ENCODE peak calls at places on chromosomes 13 and 19, in nine cellular contexts. One of them, this sample, is unnamed.

GRCh38 chr13:100399455-100399854 is 189.1 kb downstream of the GGACT start:
- DNase-seq in breast epithelium: no peak
- DNase-seq in CD8-positive, alpha-beta T cell: no peak
- DNase-seq in ascending aorta: no peak
- DNase-seq in lower lobe of right lung: no peak
- DNase-seq in left ventricle myocardium inferior: no peak
- DNase-seq in sigmoid colon: no peak
- DNase-seq in cardiac muscle cell: no peak
- DNase-seq in stomach: no peak
- DNase-seq in this sample: no peak

GRCh38 chr13:45473627-45474026 is 8.9 kb downstream of the COG3 start:
- DNase-seq in breast epithelium: no peak
- DNase-seq in CD8-positive, alpha-beta T cell: no peak
- DNase-seq in ascending aorta: no peak
- DNase-seq in lower lobe of right lung: no peak
- DNase-seq in left ventricle myocardium inferior: no peak
- DNase-seq in sigmoid colon: no peak
- DNase-seq in cardiac muscle cell: peak
- DNase-seq in stomach: no peak
- DNase-seq in this sample: no peak

GRCh38 chr13:86020350-86021002 is 221.3 kb upstream of the SLITRK6 start:
- DNase-seq in breast epithelium: no peak
- DNase-seq in CD8-positive, alpha-beta T cell: no peak
- DNase-seq in ascending aorta: no peak
- DNase-seq in lower lobe of right lung: no peak
- DNase-seq in left ventricle myocardium inferior: no peak
- DNase-seq in sigmoid colon: no peak
- DNase-seq in cardiac muscle cell: peak
- DNase-seq in stomach: no peak
- DNase-seq in this sample: peak

GRCh38 chr13:100131863-100132574 is 43.1 kb downstream of the PCCA start:
- DNase-seq in breast epithelium: no peak
- DNase-seq in CD8-positive, alpha-beta T cell: no peak
- DNase-seq in ascending aorta: no peak
- DNase-seq in lower lobe of right lung: no peak
- DNase-seq in left ventricle myocardium inferior: no peak
- DNase-seq in sigmoid colon: no peak
- DNase-seq in cardiac muscle cell: no peak
- DNase-seq in stomach: no peak
- DNase-seq in this sample: peak

GRCh38 chr19:40688987-40689338 is 1.5 kb downstream of the NUMBL start:
- DNase-seq in breast epithelium: no peak
- DNase-seq in CD8-positive, alpha-beta T cell: no peak
- DNase-seq in ascending aorta: no peak
- DNase-seq in lower lobe of right lung: no peak
- DNase-seq in left ventricle myocardium inferior: no peak
- DNase-seq in sigmoid colon: no peak
- DNase-seq in cardiac muscle cell: no peak
- DNase-seq in stomach: no peak
- DNase-seq in this sample: no peak

GRCh38 chr19:43474986-43475705 is 9.7 kb upstream of the LYPD3 start:
- DNase-seq in breast epithelium: peak
- DNase-seq in CD8-positive, alpha-beta T cell: peak
- DNase-seq in ascending aorta: peak
- DNase-seq in lower lobe of right lung: peak
- DNase-seq in left ventricle myocardium inferior: peak
- DNase-seq in sigmoid colon: peak
- DNase-seq in cardiac muscle cell: peak
- DNase-seq in stomach: peak
- DNase-seq in this sample: peak

GRCh38 chr13:108533842-108534241 is 95.6 kb upstream of the MYO16 start:
- DNase-seq in breast epithelium: no peak
- DNase-seq in CD8-positive, alpha-beta T cell: no peak
- DNase-seq in ascending aorta: no peak
- DNase-seq in lower lobe of right lung: no peak
- DNase-seq in left ventricle myocardium inferior: no peak
- DNase-seq in sigmoid colon: no peak
- DNase-seq in cardiac muscle cell: no peak
- DNase-seq in stomach: no peak
- DNase-seq in this sample: no peak

GRCh38 chr19:14632286-14632685 is 42.4 kb downstream of the ADGRE3 start:
- DNase-seq in breast epithelium: no peak
- DNase-seq in CD8-positive, alpha-beta T cell: no peak
- DNase-seq in ascending aorta: no peak
- DNase-seq in lower lobe of right lung: no peak
- DNase-seq in left ventricle myocardium inferior: no peak
- DNase-seq in sigmoid colon: no peak
- DNase-seq in cardiac muscle cell: no peak
- DNase-seq in stomach: no peak
- DNase-seq in this sample: peak

GRCh38 chr13:105972811-105973590 is 562.5 kb downstream of the EFNB2 start:
- DNase-seq in breast epithelium: no peak
- DNase-seq in CD8-positive, alpha-beta T cell: no peak
- DNase-seq in ascending aorta: no peak
- DNase-seq in lower lobe of right lung: no peak
- DNase-seq in left ventricle myocardium inferior: no peak
- DNase-seq in sigmoid colon: no peak
- DNase-seq in cardiac muscle cell: no peak
- DNase-seq in stomach: no peak
- DNase-seq in this sample: no peak

GRCh38 chr13:97122381-97122996 is 99.6 kb upstream of the MBNL2 start:
- DNase-seq in breast epithelium: no peak
- DNase-seq in CD8-positive, alpha-beta T cell: no peak
- DNase-seq in ascending aorta: no peak
- DNase-seq in lower lobe of right lung: no peak
- DNase-seq in left ventricle myocardium inferior: no peak
- DNase-seq in sigmoid colon: no peak
- DNase-seq in cardiac muscle cell: no peak
- DNase-seq in stomach: no peak
- DNase-seq in this sample: peak

GRCh38 chr13:49183672-49184315 is 36.3 kb upstream of the MLNR start:
- DNase-seq in breast epithelium: no peak
- DNase-seq in CD8-positive, alpha-beta T cell: no peak
- DNase-seq in ascending aorta: no peak
- DNase-seq in lower lobe of right lung: no peak
- DNase-seq in left ventricle myocardium inferior: no peak
- DNase-seq in sigmoid colon: no peak
- DNase-seq in cardiac muscle cell: no peak
- DNase-seq in stomach: no peak
- DNase-seq in this sample: no peak

GRCh38 chr19:53177986-53178385 is 15.2 kb downstream of the ZNF665 start:
- DNase-seq in breast epithelium: no peak
- DNase-seq in CD8-positive, alpha-beta T cell: no peak
- DNase-seq in ascending aorta: no peak
- DNase-seq in lower lobe of right lung: no peak
- DNase-seq in left ventricle myocardium inferior: no peak
- DNase-seq in sigmoid colon: no peak
- DNase-seq in cardiac muscle cell: no peak
- DNase-seq in stomach: no peak
- DNase-seq in this sample: no peak

GRCh38 chr19:15223649-15224371 is 8.4 kb downstream of the EPHX3 start:
- DNase-seq in breast epithelium: no peak
- DNase-seq in CD8-positive, alpha-beta T cell: no peak
- DNase-seq in ascending aorta: peak
- DNase-seq in lower lobe of right lung: no peak
- DNase-seq in left ventricle myocardium inferior: no peak
- DNase-seq in sigmoid colon: no peak
- DNase-seq in cardiac muscle cell: no peak
- DNase-seq in stomach: no peak
- DNase-seq in this sample: no peak

GRCh38 chr19:1243768-1244692 is 2.5 kb downstream of the ATP5F1D start:
- DNase-seq in breast epithelium: peak
- DNase-seq in CD8-positive, alpha-beta T cell: peak
- DNase-seq in ascending aorta: peak
- DNase-seq in lower lobe of right lung: peak
- DNase-seq in left ventricle myocardium inferior: peak
- DNase-seq in sigmoid colon: peak
- DNase-seq in cardiac muscle cell: peak
- DNase-seq in stomach: peak
- DNase-seq in this sample: peak

GRCh38 chr19:644789-645188 is 5.1 kb downstream of the FGF22 start:
- DNase-seq in breast epithelium: no peak
- DNase-seq in CD8-positive, alpha-beta T cell: no peak
- DNase-seq in ascending aorta: no peak
- DNase-seq in lower lobe of right lung: no peak
- DNase-seq in left ventricle myocardium inferior: no peak
- DNase-seq in sigmoid colon: no peak
- DNase-seq in cardiac muscle cell: no peak
- DNase-seq in stomach: no peak
- DNase-seq in this sample: no peak

GRCh38 chr19:10701955-10702307 is 692 bp downstream of the QTRT1 start:
- DNase-seq in breast epithelium: no peak
- DNase-seq in CD8-positive, alpha-beta T cell: peak
- DNase-seq in ascending aorta: no peak
- DNase-seq in lower lobe of right lung: no peak
- DNase-seq in left ventricle myocardium inferior: no peak
- DNase-seq in sigmoid colon: no peak
- DNase-seq in cardiac muscle cell: peak
- DNase-seq in stomach: no peak
- DNase-seq in this sample: no peak

GRCh38 chr13:94122300-94122699 is 357.2 kb downstream of the DCT start:
- DNase-seq in breast epithelium: no peak
- DNase-seq in CD8-positive, alpha-beta T cell: no peak
- DNase-seq in ascending aorta: no peak
- DNase-seq in lower lobe of right lung: no peak
- DNase-seq in left ventricle myocardium inferior: no peak
- DNase-seq in sigmoid colon: no peak
- DNase-seq in cardiac muscle cell: no peak
- DNase-seq in stomach: no peak
- DNase-seq in this sample: no peak

GRCh38 chr13:98267080-98267912 is 90.2 kb upstream of the RNF113B start:
- DNase-seq in breast epithelium: no peak
- DNase-seq in CD8-positive, alpha-beta T cell: no peak
- DNase-seq in ascending aorta: no peak
- DNase-seq in lower lobe of right lung: no peak
- DNase-seq in left ventricle myocardium inferior: no peak
- DNase-seq in sigmoid colon: no peak
- DNase-seq in cardiac muscle cell: no peak
- DNase-seq in stomach: peak
- DNase-seq in this sample: no peak

GRCh38 chr19:3075605-3076431 is 13.5 kb upstream of the TLE5 start:
- DNase-seq in breast epithelium: peak
- DNase-seq in CD8-positive, alpha-beta T cell: peak
- DNase-seq in ascending aorta: no peak
- DNase-seq in lower lobe of right lung: peak
- DNase-seq in left ventricle myocardium inferior: peak
- DNase-seq in sigmoid colon: no peak
- DNase-seq in cardiac muscle cell: peak
- DNase-seq in stomach: peak
- DNase-seq in this sample: peak
- H3K27ac ChIP-seq in breast epithelium: no peak
- H3K27ac ChIP-seq in CD8-positive, alpha-beta T cell: no peak
- H3K27ac ChIP-seq in ascending aorta: no peak
- H3K27ac ChIP-seq in lower lobe of right lung: no peak
- H3K27ac ChIP-seq in left ventricle myocardium inferior: no peak
- H3K27ac ChIP-seq in sigmoid colon: no peak
- H3K27ac ChIP-seq in cardiac muscle cell: no peak
- H3K27ac ChIP-seq in stomach: no peak
- H3K27ac ChIP-seq in this sample: no peak

GRCh38 chr13:51935326-51936171 is 73.8 kb downstream of the CCDC70 start:
- DNase-seq in breast epithelium: no peak
- DNase-seq in CD8-positive, alpha-beta T cell: no peak
- DNase-seq in ascending aorta: no peak
- DNase-seq in lower lobe of right lung: no peak
- DNase-seq in left ventricle myocardium inferior: no peak
- DNase-seq in sigmoid colon: no peak
- DNase-seq in cardiac muscle cell: peak
- DNase-seq in stomach: peak
- DNase-seq in this sample: peak
- TF ChIP-seq CTCF in breast epithelium: peak
- TF ChIP-seq CTCF in CD8-positive, alpha-beta T cell: no peak
- TF ChIP-seq CTCF in ascending aorta: peak
- TF ChIP-seq CTCF in lower lobe of right lung: peak
- TF ChIP-seq CTCF in left ventricle myocardium inferior: peak
- TF ChIP-seq CTCF in sigmoid colon: peak
- TF ChIP-seq CTCF in cardiac muscle cell: peak
- TF ChIP-seq CTCF in stomach: peak
- TF ChIP-seq CTCF in this sample: peak

DNA sequence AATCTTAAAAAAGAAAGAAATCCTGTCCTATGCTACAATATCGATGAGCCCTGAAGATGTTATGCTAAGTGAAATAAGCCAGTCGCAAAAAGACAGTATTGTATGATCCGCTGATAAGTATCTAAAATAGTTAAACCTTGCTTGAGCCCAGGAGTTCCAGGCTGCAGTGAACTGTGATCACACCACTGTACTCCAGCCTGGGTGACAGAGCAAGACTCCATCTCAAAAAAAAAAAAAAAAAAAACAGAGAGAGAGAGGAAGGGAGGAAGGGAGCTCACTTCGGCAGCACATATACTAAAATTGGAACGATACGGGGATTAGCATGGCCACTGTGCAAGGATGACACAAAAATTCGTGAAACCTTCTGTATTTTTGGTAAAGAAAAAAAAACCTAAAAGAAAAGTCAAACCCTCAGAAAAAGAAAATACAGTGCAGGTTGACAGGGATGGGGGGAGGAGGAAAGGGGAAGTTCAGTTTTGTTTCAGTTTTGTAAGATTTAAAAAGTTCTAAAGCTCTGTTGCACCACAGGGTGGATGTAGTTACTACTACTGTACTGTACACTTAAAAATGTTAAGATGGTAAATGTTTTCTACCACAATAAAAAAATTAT is 8.4 kb downstream of the CLASRP start:
- DNase-seq in breast epithelium: no peak
- DNase-seq in CD8-positive, alpha-beta T cell: no peak
- DNase-seq in ascending aorta: no peak
- DNase-seq in lower lobe of right lung: no peak
- DNase-seq in left ventricle myocardium inferior: no peak
- DNase-seq in sigmoid colon: no peak
- DNase-seq in cardiac muscle cell: no peak
- DNase-seq in stomach: no peak
- DNase-seq in this sample: no peak
- H3K27ac ChIP-seq in breast epithelium: no peak
- H3K27ac ChIP-seq in CD8-positive, alpha-beta T cell: no peak
- H3K27ac ChIP-seq in ascending aorta: no peak
- H3K27ac ChIP-seq in lower lobe of right lung: no peak
- H3K27ac ChIP-seq in left ventricle myocardium inferior: no peak
- H3K27ac ChIP-seq in sigmoid colon: no peak
- H3K27ac ChIP-seq in cardiac muscle cell: no peak
- H3K27ac ChIP-seq in stomach: no peak
- H3K27ac ChIP-seq in this sample: no peak

DNA sequence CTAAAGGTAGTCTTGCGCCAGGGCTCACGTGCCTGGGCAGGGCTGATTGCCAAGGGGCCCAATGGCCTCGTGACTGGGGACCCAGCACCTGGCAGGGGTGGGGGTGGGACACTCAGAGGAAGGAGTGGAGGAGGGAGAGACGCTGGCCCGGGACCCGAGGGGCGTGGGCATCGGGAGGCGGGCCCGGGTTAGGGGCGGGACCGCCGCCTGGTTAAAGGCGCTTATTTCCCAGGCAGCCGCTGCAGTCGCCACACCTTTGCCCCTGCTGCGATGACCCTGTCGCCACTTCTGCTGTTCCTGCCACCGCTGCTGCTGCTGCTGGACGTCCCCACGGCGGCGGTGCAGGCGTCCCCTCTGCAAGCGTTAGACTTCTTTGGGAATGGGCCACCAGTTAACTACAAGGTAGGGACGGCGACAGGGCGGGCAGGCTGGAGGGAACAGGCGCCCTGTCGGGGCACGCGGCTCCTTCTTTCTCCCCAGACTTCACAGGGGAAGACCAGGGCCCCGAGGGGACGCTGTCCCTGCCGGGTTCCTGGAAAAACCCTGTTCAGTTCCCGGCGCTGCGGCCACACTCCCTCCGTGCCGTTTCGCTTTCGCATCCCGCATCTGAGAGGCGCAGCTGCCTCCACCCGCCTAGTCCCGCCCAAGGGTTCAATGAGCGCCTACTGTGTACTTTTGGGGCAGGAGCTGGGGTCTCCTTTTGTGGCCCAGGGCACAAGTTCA is at the start of gene IFI30:
- DNase-seq in breast epithelium: peak
- DNase-seq in CD8-positive, alpha-beta T cell: peak
- DNase-seq in ascending aorta: peak
- DNase-seq in lower lobe of right lung: peak
- DNase-seq in left ventricle myocardium inferior: peak
- DNase-seq in sigmoid colon: peak
- DNase-seq in cardiac muscle cell: peak
- DNase-seq in stomach: peak
- DNase-seq in this sample: peak
- TF ChIP-seq CTCF in breast epithelium: no peak
- TF ChIP-seq CTCF in CD8-positive, alpha-beta T cell: no peak
- TF ChIP-seq CTCF in ascending aorta: no peak
- TF ChIP-seq CTCF in lower lobe of right lung: no peak
- TF ChIP-seq CTCF in left ventricle myocardium inferior: no peak
- TF ChIP-seq CTCF in sigmoid colon: no peak
- TF ChIP-seq CTCF in cardiac muscle cell: no peak
- TF ChIP-seq CTCF in stomach: no peak
- TF ChIP-seq CTCF in this sample: no peak

This sample was measured in RWPE1.